ENCODE peak calls at places on chromosomes 12 and 14, in five cellular contexts. One of them, this sample, is unnamed.

GRCh38 chr12:15815730-15816129 is 26.5 kb upstream of the EPS8 start:
- DNase-seq in epithelial cell of esophagus: no peak
- DNase-seq in sigmoid colon: no peak
- DNase-seq in stomach: no peak
- DNase-seq in AG04450: no peak
- DNase-seq in this sample: no peak

GRCh38 chr12:23980826-23981225 is 31.4 kb upstream of the SOX5 start:
- DNase-seq in epithelial cell of esophagus: peak
- DNase-seq in sigmoid colon: no peak
- DNase-seq in AG04450: no peak
- DNase-seq in stomach: no peak
- DNase-seq in this sample: no peak

GRCh38 chr14:59631237-59631636 is 54.6 kb upstream of the CCDC175 start:
- DNase-seq in sigmoid colon: no peak
- DNase-seq in AG04450: no peak
- DNase-seq in stomach: no peak
- DNase-seq in epithelial cell of esophagus: no peak
- DNase-seq in this sample: no peak

GRCh38 chr12:65740873-65741600 is 83.2 kb upstream of the HMGA2 start:
- DNase-seq in sigmoid colon: peak
- DNase-seq in epithelial cell of esophagus: peak
- DNase-seq in AG04450: no peak
- DNase-seq in stomach: peak
- DNase-seq in this sample: no peak

GRCh38 chr14:21229821-21230220 is 39.4 kb downstream of the HNRNPC start:
- DNase-seq in epithelial cell of esophagus: no peak
- DNase-seq in stomach: no peak
- DNase-seq in sigmoid colon: no peak
- DNase-seq in AG04450: no peak
- DNase-seq in this sample: no peak

GRCh38 chr14:22390195-22390594 is 198.8 kb downstream of the DAD1 start:
- DNase-seq in stomach: no peak
- DNase-seq in AG04450: no peak
- DNase-seq in epithelial cell of esophagus: peak
- DNase-seq in sigmoid colon: no peak
- DNase-seq in this sample: no peak

GRCh38 chr12:42725839-42726238 is 136.3 kb upstream of the PRICKLE1 start:
- DNase-seq in AG04450: peak
- DNase-seq in stomach: no peak
- DNase-seq in epithelial cell of esophagus: peak
- DNase-seq in sigmoid colon: no peak
- DNase-seq in this sample: no peak

GRCh38 chr12:108234155-108234554 is 105.0 kb downstream of the CMKLR1 start:
- DNase-seq in sigmoid colon: no peak
- DNase-seq in stomach: no peak
- DNase-seq in epithelial cell of esophagus: no peak
- DNase-seq in AG04450: no peak
- DNase-seq in this sample: no peak

GRCh38 chr14:102590667-102591099 is 1.8 kb upstream of the RCOR1 start:
- DNase-seq in stomach: peak
- DNase-seq in sigmoid colon: no peak
- DNase-seq in epithelial cell of esophagus: peak
- DNase-seq in AG04450: no peak
- DNase-seq in this sample: no peak

GRCh38 chr14:65421201-65421981 is 8.9 kb downstream of the FUT8 start:
- DNase-seq in sigmoid colon: no peak
- DNase-seq in epithelial cell of esophagus: peak
- DNase-seq in stomach: no peak
- DNase-seq in AG04450: peak
- DNase-seq in this sample: no peak

GRCh38 chr14:38158468-38158867 is 49.2 kb upstream of the SSTR1 start:
- DNase-seq in AG04450: no peak
- DNase-seq in stomach: no peak
- DNase-seq in sigmoid colon: no peak
- DNase-seq in epithelial cell of esophagus: no peak
- DNase-seq in this sample: no peak

GRCh38 chr12:46455648-46456352 is 83.2 kb upstream of the SLC38A2 start:
- DNase-seq in stomach: peak
- DNase-seq in AG04450: no peak
- DNase-seq in epithelial cell of esophagus: peak
- DNase-seq in sigmoid colon: no peak
- DNase-seq in this sample: peak

GRCh38 chr12:118980407-118981014 is 830 bp upstream of the SRRM4 start:
- DNase-seq in epithelial cell of esophagus: no peak
- DNase-seq in sigmoid colon: no peak
- DNase-seq in stomach: no peak
- DNase-seq in AG04450: no peak
- DNase-seq in this sample: no peak

GRCh38 chr12:68976304-68976915 is 43.4 kb upstream of the CPM start:
- DNase-seq in epithelial cell of esophagus: no peak
- DNase-seq in sigmoid colon: no peak
- DNase-seq in AG04450: no peak
- DNase-seq in stomach: no peak
- DNase-seq in this sample: no peak

GRCh38 chr14:74955229-74955999 is at the start of gene PGF:
- DNase-seq in sigmoid colon: peak
- DNase-seq in AG04450: no peak
- DNase-seq in epithelial cell of esophagus: peak
- DNase-seq in stomach: peak
- DNase-seq in this sample: no peak

GRCh38 chr12:79886917-79887519 is 47.9 kb downstream of the PPP1R12A start:
- DNase-seq in sigmoid colon: no peak
- DNase-seq in AG04450: peak
- DNase-seq in epithelial cell of esophagus: peak
- DNase-seq in stomach: no peak
- DNase-seq in this sample: peak

GRCh38 chr12:78530065-78530765 is 334.4 kb upstream of the SYT1 start:
- DNase-seq in sigmoid colon: no peak
- DNase-seq in AG04450: peak
- DNase-seq in stomach: no peak
- DNase-seq in epithelial cell of esophagus: peak
- DNase-seq in this sample: peak

GRCh38 chr12:15664491-15664890 is 124.7 kb downstream of the EPS8 start:
- DNase-seq in AG04450: no peak
- DNase-seq in sigmoid colon: no peak
- DNase-seq in epithelial cell of esophagus: peak
- DNase-seq in stomach: no peak
- DNase-seq in this sample: no peak

GRCh38 chr14:90397401-90398314 is 829 bp downstream of the CALM1 start:
- DNase-seq in sigmoid colon: peak
- DNase-seq in AG04450: no peak
- DNase-seq in stomach: peak
- DNase-seq in epithelial cell of esophagus: peak
- DNase-seq in this sample: no peak

GRCh38 chr14:90393966-90394365 is 2.9 kb upstream of the CALM1 start:
- DNase-seq in stomach: no peak
- DNase-seq in AG04450: no peak
- DNase-seq in epithelial cell of esophagus: no peak
- DNase-seq in sigmoid colon: no peak
- DNase-seq in this sample: no peak

GRCh38 chr14:90398841-90399540 is 2.2 kb downstream of the CALM1 start:
- DNase-seq in sigmoid colon: no peak
- DNase-seq in epithelial cell of esophagus: peak
- DNase-seq in AG04450: no peak
- DNase-seq in stomach: no peak
- DNase-seq in this sample: no peak

GRCh38 chr14:90398315-90398811 is 1.5 kb downstream of the CALM1 start:
- DNase-seq in stomach: peak
- DNase-seq in sigmoid colon: peak
- DNase-seq in AG04450: no peak
- DNase-seq in epithelial cell of esophagus: peak
- DNase-seq in this sample: no peak

DNA sequence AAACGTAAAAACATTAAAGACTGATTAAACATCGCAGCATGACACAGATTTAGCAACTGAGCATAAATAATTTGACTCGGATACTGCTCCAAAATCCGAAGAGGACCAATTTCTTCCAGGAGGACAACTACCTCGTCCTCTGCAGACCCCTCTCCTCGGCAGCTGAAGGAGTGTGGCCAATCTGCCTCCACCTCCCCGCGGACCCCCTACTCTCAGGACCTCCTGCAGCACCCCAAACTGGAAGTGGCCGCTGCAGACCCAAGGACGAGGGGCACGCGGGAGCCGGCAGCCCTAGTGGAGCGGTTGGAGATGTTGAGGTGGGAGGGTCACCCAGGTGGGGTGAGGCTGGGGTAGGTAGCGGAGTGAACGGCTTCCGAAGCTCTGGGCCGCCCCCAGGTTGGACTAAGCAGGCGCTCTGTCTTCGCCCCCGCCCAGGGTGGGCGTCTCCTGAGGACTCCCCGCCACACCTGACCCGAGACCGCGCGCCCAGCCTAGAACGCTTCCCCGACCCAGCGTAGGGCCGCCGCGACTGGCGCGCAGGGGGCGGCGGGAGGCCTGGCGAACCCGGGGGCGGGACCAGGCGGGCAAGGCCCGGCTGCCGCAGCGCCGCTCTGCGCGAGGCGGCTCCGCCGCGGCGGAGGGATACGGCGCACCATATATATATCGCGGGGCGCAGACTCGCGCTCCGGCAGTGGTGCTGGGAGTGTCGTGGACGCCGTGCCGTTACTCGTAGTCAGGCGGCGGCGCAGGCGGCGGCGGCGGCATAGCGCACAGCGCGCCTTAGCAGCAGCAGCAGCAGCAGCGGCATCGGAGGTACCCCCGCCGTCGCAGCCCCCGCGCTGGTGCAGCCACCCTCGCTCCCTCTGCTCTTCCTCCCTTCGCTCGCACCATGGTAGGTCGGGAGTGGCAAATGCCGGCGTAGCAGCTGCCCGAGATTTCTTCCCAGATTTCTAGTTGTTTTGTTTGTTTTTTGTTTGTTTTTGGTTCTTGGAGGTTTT is at the start of gene CALM1:
- DNase-seq in AG04450: peak
- DNase-seq in epithelial cell of esophagus: peak
- DNase-seq in sigmoid colon: peak
- DNase-seq in stomach: peak
- DNase-seq in this sample: peak
- H3K4me3 ChIP-seq in AG04450: peak
- H3K4me3 ChIP-seq in epithelial cell of esophagus: peak
- H3K4me3 ChIP-seq in sigmoid colon: peak
- H3K4me3 ChIP-seq in stomach: peak
- H3K4me3 ChIP-seq in this sample: peak

DNA sequence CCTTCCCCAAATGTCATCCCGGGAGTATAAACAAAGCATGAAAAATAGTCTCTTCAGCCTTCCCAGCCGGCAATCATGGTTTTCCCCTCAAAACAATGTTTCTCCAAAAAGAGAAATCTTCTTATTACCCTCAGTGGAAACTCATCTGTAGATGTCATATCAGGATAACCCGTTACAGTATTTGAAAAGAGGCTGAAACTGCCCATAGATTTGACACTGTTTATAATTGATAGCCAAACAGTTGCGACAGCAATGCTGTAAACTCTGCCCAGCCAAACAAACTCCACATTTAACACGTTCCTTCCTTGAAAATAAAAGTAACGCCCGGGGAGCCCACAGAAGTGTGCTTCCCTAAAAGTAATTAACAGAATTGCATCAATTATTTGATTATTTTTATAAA is 201.3 kb upstream of the FOXN3 start:
- DNase-seq in sigmoid colon: no peak
- DNase-seq in AG04450: no peak
- DNase-seq in stomach: no peak
- DNase-seq in epithelial cell of esophagus: peak
- DNase-seq in this sample: no peak
- H3K4me3 ChIP-seq in sigmoid colon: peak
- H3K4me3 ChIP-seq in AG04450: peak
- H3K4me3 ChIP-seq in stomach: peak
- H3K4me3 ChIP-seq in epithelial cell of esophagus: peak
- H3K4me3 ChIP-seq in this sample: peak

GRCh38 chr12:6957151-6957701 is 6.1 kb downstream of the PTPN6 start:
- DNase-seq in AG04450: no peak
- DNase-seq in sigmoid colon: peak
- DNase-seq in epithelial cell of esophagus: no peak
- DNase-seq in stomach: no peak
- DNase-seq in this sample: no peak
- H3K4me3 ChIP-seq in AG04450: no peak
- H3K4me3 ChIP-seq in sigmoid colon: no peak
- H3K4me3 ChIP-seq in epithelial cell of esophagus: no peak
- H3K4me3 ChIP-seq in stomach: no peak
- H3K4me3 ChIP-seq in this sample: no peak

DNA sequence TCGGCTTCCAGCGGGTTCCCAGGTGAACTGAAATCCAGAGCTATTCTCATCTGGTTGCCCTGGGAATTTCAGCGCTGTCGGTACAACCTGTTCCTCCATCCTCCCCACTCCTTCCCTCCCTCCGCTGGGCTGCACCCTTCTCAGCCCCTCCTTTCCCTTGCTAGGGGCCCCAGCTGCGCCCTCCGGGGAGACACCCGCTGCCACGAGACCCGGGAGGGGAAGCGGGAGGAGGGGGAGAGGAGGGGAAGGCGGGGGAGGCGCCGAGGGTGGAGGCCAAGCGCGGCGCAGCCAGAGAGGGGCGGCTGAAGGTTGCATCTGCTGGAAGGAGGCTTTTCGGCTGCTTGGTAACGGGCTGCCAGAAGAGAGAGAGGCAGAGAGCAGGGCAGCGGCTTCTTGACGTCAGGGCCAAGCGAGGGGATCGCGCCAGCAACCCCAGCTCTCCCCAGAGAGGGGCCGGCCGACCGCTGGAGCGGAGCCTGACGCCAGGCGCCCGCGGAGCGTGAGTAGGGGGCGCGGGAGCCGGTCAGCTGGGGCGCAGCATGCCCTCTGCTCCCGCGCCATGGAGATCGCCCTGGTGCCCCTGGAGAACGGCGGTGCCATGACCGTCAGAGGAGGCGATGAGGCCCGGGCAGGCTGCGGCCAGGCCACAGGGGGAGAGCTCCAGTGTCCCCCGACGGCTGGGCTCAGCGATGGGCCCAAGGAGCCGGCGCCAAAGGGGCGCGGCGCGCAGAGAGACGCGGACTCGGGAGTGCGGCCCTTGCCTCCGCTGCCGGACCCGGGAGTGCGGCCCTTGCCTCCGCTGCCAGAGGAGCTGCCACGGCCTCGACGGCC is at the start of gene KCNA5:
- DNase-seq in AG04450: no peak
- DNase-seq in stomach: no peak
- DNase-seq in sigmoid colon: peak
- DNase-seq in epithelial cell of esophagus: no peak
- DNase-seq in this sample: no peak
- H3K4me3 ChIP-seq in AG04450: no peak
- H3K4me3 ChIP-seq in stomach: peak
- H3K4me3 ChIP-seq in sigmoid colon: peak
- H3K4me3 ChIP-seq in epithelial cell of esophagus: no peak
- H3K4me3 ChIP-seq in this sample: no peak

GRCh38 chr12:13536219-13536910 is 339.8 kb downstream of the EMP1 start:
- DNase-seq in stomach: no peak
- DNase-seq in epithelial cell of esophagus: no peak
- DNase-seq in sigmoid colon: no peak
- DNase-seq in AG04450: no peak
- DNase-seq in this sample: no peak

GRCh38 chr12:13534242-13534641 is 337.7 kb downstream of the EMP1 start:
- DNase-seq in sigmoid colon: no peak
- DNase-seq in epithelial cell of esophagus: no peak
- DNase-seq in stomach: no peak
- DNase-seq in AG04450: no peak
- DNase-seq in this sample: no peak

GRCh38 chr12:13538136-13538535 is 341.6 kb downstream of the EMP1 start:
- DNase-seq in epithelial cell of esophagus: no peak
- DNase-seq in sigmoid colon: no peak
- DNase-seq in stomach: no peak
- DNase-seq in AG04450: no peak
- DNase-seq in this sample: no peak

GRCh38 chr12:13537623-13538022 is 341.1 kb downstream of the EMP1 start:
- DNase-seq in AG04450: no peak
- DNase-seq in stomach: no peak
- DNase-seq in sigmoid colon: no peak
- DNase-seq in epithelial cell of esophagus: no peak
- DNase-seq in this sample: no peak

GRCh38 chr12:13534645-13535398 is 338.3 kb downstream of the EMP1 start:
- DNase-seq in stomach: peak
- DNase-seq in AG04450: peak
- DNase-seq in sigmoid colon: peak
- DNase-seq in epithelial cell of esophagus: peak
- DNase-seq in this sample: no peak
- H3K4me3 ChIP-seq in stomach: no peak
- H3K4me3 ChIP-seq in AG04450: peak
- H3K4me3 ChIP-seq in sigmoid colon: no peak
- H3K4me3 ChIP-seq in epithelial cell of esophagus: no peak
- H3K4me3 ChIP-seq in this sample: no peak

This sample was measured in retinal pigment epithelial cell.